ENCODE peak calls at places on chromosomes 6 and 20, in ten cellular contexts. W, J, Y, Q, I, A, B, F, Z and P are unnamed samples.
A peak's percentile ranks its signal among the peaks of the same experiment; 100 is the strongest.

GRCh38 chr6:147099974-147100373 is 104.2 kb upstream of the STXBP5 start:
- DNase-seq in I (peak; percentile 77), J (no peak), Y (no peak), W (no peak), Z (no peak), B (no peak), A (no peak), Q (peak; percentile 38), F (peak; percentile 84), P (no peak)

GRCh38 chr6:7254980-7255825 is 57.8 kb downstream of the SSR1 start:
- DNase-seq in B (no peak), Y (no peak), A (no peak), J (peak; percentile 30), Q (no peak), F (no peak), Z (no peak), W (no peak), I (no peak), P (no peak)

GRCh38 chr20:59994697-59995122 is 36.5 kb downstream of the CDH26 start:
- DNase-seq in I (peak; percentile 61), Q (no peak), Z (no peak), A (peak; percentile 97), F (peak; percentile 2), B (peak; percentile 65), W (peak; percentile 48), J (no peak), Y (peak; percentile 26), P (no peak)

GRCh38 chr20:34069341-34070078 is 42.5 kb downstream of the EIF2S2 start:
- DNase-seq in J (peak; percentile 72), A (peak; percentile 77), W (peak; percentile 88), Y (peak; percentile 83), Z (peak; percentile 63), I (peak; percentile 87), F (peak; percentile 92), Q (peak; percentile 68), B (peak; percentile 53), P (peak; percentile 79)

GRCh38 chr6:42968783-42969182 is 8.2 kb downstream of the GNMT start:
- DNase-seq in Y (no peak), J (peak; percentile 56), F (no peak), W (no peak), Z (no peak), I (no peak), B (no peak), Q (no peak), A (no peak), P (no peak)

GRCh38 chr6:54846857-54847721 is 518 bp downstream of the FAM83B start:
- DNase-seq in Y (peak; percentile 30), W (no peak), F (no peak), J (peak; percentile 40), Q (no peak), Z (no peak), I (no peak), A (peak; percentile 26), B (no peak), P (peak; percentile 14)

GRCh38 chr6:77440206-77440976 is 22.9 kb downstream of the HTR1B start:
- DNase-seq in W (no peak), A (no peak), Q (no peak), B (no peak), I (no peak), Y (no peak), J (no peak), F (no peak), Z (no peak), P (no peak)

GRCh38 chr6:56890683-56891429 is 64.1 kb upstream of the BEND6 start:
- DNase-seq in I (peak; percentile 95), Y (no peak), A (peak; percentile 78), Z (no peak), F (peak; percentile 95), B (no peak), W (no peak), J (no peak), Q (peak; percentile 76), P (no peak)

GRCh38 chr20:58188496-58188895 is 40.0 kb downstream of the ANKRD60 start:
- DNase-seq in I (no peak), Z (no peak), B (no peak), W (no peak), J (no peak), Q (no peak), F (no peak), Y (no peak), A (no peak), P (no peak)

GRCh38 chr6:609905-610304 is 47.0 kb downstream of the HUS1B start:
- DNase-seq in Z (no peak), F (no peak), J (no peak), Y (no peak), W (no peak), I (no peak), B (no peak), A (no peak), Q (no peak), P (no peak)

GRCh38 chr6:63598251-63599036 is 26.2 kb downstream of the LOC128125822 start:
- DNase-seq in B (no peak), W (no peak), Z (peak; percentile 57), Y (peak; percentile 81), I (peak; percentile 60), Q (no peak), A (peak; percentile 82), F (peak; percentile 61), J (peak; percentile 59), P (peak; percentile 55)
- TF ChIP-seq CTCF in B (peak; percentile 81), W (peak; percentile 92), Z (peak; percentile 89), Y (peak; percentile 87), I (peak; percentile 94), Q (peak; percentile 93), A (peak; percentile 88), F (peak; percentile 90), J (peak; percentile 68), P (peak; percentile 91)

GRCh38 chr6:101114703-101115102 is 233.6 kb upstream of the ASCC3 start:
- DNase-seq in F (peak; percentile 55), A (peak; percentile 49), Q (no peak), I (peak; percentile 52), Y (no peak), J (no peak), B (no peak), W (no peak), Z (no peak), P (peak; percentile 22)
- TF ChIP-seq CTCF in F (peak; percentile 70), A (peak; percentile 64), Q (peak; percentile 29), I (peak; percentile 65), Y (peak; percentile 30), J (peak; percentile 22), B (no peak), W (peak; percentile 82), Z (peak; percentile 10), P (peak; percentile 76)

DNA sequence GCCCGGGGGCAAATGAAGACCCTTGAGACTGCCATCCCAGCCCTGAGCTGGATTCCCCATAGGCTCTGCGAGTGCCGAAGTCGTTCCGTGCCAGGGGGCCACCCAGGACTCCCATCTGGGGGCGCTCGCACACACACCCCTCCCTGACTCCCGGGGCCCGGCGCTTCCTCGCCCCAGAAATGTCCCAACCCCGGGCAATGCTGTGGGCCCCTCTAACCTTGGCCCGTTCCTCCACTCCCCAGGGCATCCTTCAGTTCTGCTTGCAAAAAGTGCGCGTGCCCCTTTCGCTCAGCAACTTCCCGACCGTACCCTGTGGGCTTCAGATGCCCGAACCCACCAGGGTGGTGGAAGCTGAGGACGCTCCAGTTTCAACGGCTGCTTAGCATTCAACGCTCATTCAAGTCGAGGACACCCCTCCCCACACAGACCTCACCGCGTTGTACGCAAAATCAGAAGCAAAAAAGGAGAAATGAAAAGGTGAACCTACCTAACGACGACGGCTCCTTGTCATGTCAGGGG is 25.4 kb downstream of the RIPOR2 start:
- DNase-seq in F (no peak), A (peak; percentile 2), B (no peak), Y (no peak), Q (no peak), I (no peak), W (no peak), Z (no peak), J (peak; percentile 55), P (no peak)
- TF ChIP-seq CTCF in F (no peak), A (no peak), B (no peak), Y (no peak), Q (peak; percentile 30), I (no peak), W (peak; percentile 34), Z (peak; percentile 15), J (no peak), P (no peak)

GRCh38 chr6:50380409-50381105 is 330.8 kb upstream of the DEFB112 start:
- DNase-seq in J (no peak), Q (no peak), Z (no peak), W (no peak), I (no peak), B (no peak), Y (no peak), F (no peak), A (no peak), P (no peak)
- TF ChIP-seq CTCF in J (no peak), Q (no peak), Z (no peak), W (no peak), I (no peak), B (no peak), Y (no peak), F (no peak), A (no peak), P (no peak)

DNA sequence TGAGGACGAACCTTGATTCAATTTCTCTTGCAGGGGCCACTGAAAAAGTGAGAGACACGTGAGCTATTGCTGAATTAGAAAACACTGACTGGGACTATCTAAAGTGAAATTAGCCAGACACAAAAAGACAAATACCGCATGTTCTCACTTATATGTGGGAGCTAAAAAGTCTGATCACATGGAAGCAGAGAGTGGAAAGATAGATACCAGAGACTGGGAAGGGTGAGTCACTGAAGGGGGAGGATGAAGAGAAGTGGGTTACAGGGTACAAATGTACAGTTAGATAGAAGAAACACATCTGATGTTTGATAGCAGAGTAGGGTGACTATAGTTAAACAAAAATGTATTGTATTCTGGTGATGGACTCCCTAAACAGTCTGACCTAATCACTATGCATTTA is 13.4 kb downstream of the CST3 start:
- DNase-seq in Y (no peak), Q (no peak), Z (no peak), W (no peak), J (no peak), A (no peak), F (peak; percentile 56), I (peak; percentile 90), B (no peak), P (no peak)
- TF ChIP-seq CTCF in Y (no peak), Q (no peak), Z (no peak), W (no peak), J (no peak), A (no peak), F (no peak), I (no peak), B (no peak), P (no peak)

DNA sequence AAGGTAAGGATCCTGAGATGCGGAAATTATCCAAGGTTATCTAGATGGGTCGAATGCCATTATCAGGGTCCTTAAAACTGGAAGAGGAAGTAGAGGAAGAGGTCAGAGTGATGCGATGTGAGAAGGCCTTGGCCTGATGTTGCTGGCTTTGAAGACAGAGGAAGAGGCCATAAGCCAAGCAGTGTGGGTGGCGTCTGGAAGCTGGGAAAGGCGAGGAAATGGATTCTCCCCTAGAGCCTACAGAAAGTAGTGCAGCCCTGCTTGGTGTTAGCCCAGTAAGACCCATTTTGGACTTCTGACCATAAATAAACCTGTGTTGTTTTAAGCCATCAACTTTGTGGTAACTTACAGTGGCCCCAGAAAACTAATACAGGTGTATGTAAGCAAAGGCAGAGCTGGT is 2.0 kb downstream of the SRXN1 start:
- DNase-seq in F (peak; percentile 42), Z (no peak), I (peak; percentile 52), Y (no peak), Q (no peak), A (no peak), W (no peak), B (no peak), J (no peak), P (no peak)
- TF ChIP-seq CTCF in F (peak; percentile 42), Z (peak; percentile 20), I (peak; percentile 37), Y (no peak), Q (no peak), A (no peak), W (peak; percentile 10), B (peak; percentile 8), J (no peak), P (no peak)

GRCh38 chr20:16243470-16243869 is 329.8 kb downstream of the KIF16B start:
- DNase-seq in W (peak; percentile 36), J (no peak), Q (no peak), B (no peak), F (no peak), I (no peak), A (no peak), Y (no peak), Z (no peak), P (no peak)
- TF ChIP-seq CTCF in W (no peak), J (no peak), Q (no peak), B (no peak), F (no peak), I (no peak), A (no peak), Y (no peak), Z (no peak), P (no peak)